ENCODE peak calls at places on chromosomes 6 and 20, in eight cellular contexts. R is C1 segment of cervical spinal cord, C is activated T-cell treated with anti-CD3 and anti-CD28 coated beads for 1 hour, Z is stomach, O is NCI-H2081, X is COR-L47, P is HCT116, M is left cardiac atrium. T is an unnamed sample.

GRCh38 chr6:146913842-146914562 is 290.2 kb upstream of the STXBP5 start:
- DNase-seq in X (no peak), M (peak; percentile 72), P (peak; percentile 82), Z (peak; percentile 28), C (no peak), R (peak; percentile 25), O (no peak), T (peak; percentile 42)

GRCh38 chr20:59836768-59837167 is 96.7 kb downstream of the SYCP2 start:
- DNase-seq in P (no peak), O (no peak), M (no peak), R (no peak), X (no peak), C (no peak), Z (no peak), T (no peak)

GRCh38 chr6:134161036-134161435 is 108.6 kb upstream of the SLC2A12 start:
- DNase-seq in M (no peak), Z (no peak), R (no peak), P (no peak), O (no peak), X (no peak), C (no peak), T (no peak)

GRCh38 chr6:6005467-6006427 is 978 bp downstream of the NRN1 start:
- DNase-seq in R (no peak), Z (no peak), O (no peak), C (no peak), X (no peak), M (no peak), P (no peak), T (no peak)

GRCh38 chr20:15196580-15197255 is 859.3 kb upstream of the FLRT3 start:
- DNase-seq in Z (no peak), P (no peak), X (no peak), R (no peak), O (no peak), M (no peak), C (no peak), T (no peak)

GRCh38 chr6:17519120-17519519 is 81.0 kb upstream of the FAM8A1 start:
- DNase-seq in P (no peak), Z (no peak), X (no peak), R (no peak), M (no peak), C (no peak), O (no peak), T (no peak)

GRCh38 chr6:127952831-127953230 is 52.0 kb upstream of the THEMIS start:
- DNase-seq in Z (no peak), R (no peak), M (no peak), O (no peak), X (no peak), C (no peak), P (no peak), T (no peak)

GRCh38 chr6:90393232-90393884 is 96.7 kb upstream of the BACH2 start:
- DNase-seq in C (peak; percentile 51), P (peak; percentile 41), Z (peak; percentile 53), R (peak; percentile 37), M (peak; percentile 47), X (peak; percentile 58), O (peak; percentile 46), T (peak; percentile 46)

GRCh38 chr20:63858393-63859165 is 2.7 kb upstream of the ABHD16B start:
- DNase-seq in M (peak; percentile 64), Z (no peak), R (no peak), P (no peak), O (no peak), X (peak; percentile 15), C (no peak), T (no peak)

GRCh38 chr6:130675072-130675471 is 152.1 kb upstream of the SMLR1 start:
- DNase-seq in Z (peak; percentile 34), R (no peak), P (no peak), M (no peak), O (peak; percentile 0), C (no peak), X (no peak), T (no peak)

GRCh38 chr6:19599813-19600464 is 237.2 kb upstream of the ID4 start:
- DNase-seq in O (no peak), Z (no peak), P (no peak), M (no peak), C (no peak), R (no peak), X (no peak), T (no peak)

GRCh38 chr6:19866900-19867627 is 29.9 kb downstream of the ID4 start:
- DNase-seq in O (no peak), M (no peak), P (peak; percentile 71), R (no peak), Z (no peak), X (no peak), C (no peak), T (no peak)

GRCh38 chr6:42507901-42508300 is 55.9 kb upstream of the UBR2 start:
- DNase-seq in O (no peak), M (no peak), R (no peak), X (no peak), C (no peak), Z (no peak), P (no peak), T (no peak)

GRCh38 chr6:51841656-51842055 is 245.8 kb downstream of the PKHD1 start:
- DNase-seq in Z (no peak), C (no peak), M (no peak), P (no peak), R (no peak), O (no peak), X (no peak), T (no peak)

GRCh38 chr6:130202782-130203181 is 20.0 kb downstream of the SAMD3 start:
- DNase-seq in Z (no peak), M (no peak), C (no peak), P (no peak), X (no peak), R (no peak), O (no peak), T (no peak)

GRCh38 chr6:39836621-39837020 is 44.4 kb downstream of the DAAM2 start:
- DNase-seq in Z (no peak), X (no peak), C (no peak), O (no peak), P (no peak), M (no peak), R (no peak), T (no peak)

GRCh38 chr6:104161960-104162669 is 697.6 kb downstream of the HACE1 start:
- DNase-seq in P (peak; percentile 10), M (no peak), C (no peak), O (no peak), R (no peak), X (no peak), Z (no peak), T (no peak)

GRCh38 chr20:45910670-45911485 is 1.1 kb downstream of the PLTP start:
- DNase-seq in O (peak; percentile 49), M (peak; percentile 97), C (peak; percentile 78), P (peak; percentile 96), R (peak; percentile 91), Z (peak; percentile 99), X (no peak), T (peak; percentile 76)

GRCh38 chr20:24546232-24546892 is 76.9 kb downstream of the SYNDIG1 start:
- DNase-seq in O (no peak), X (no peak), M (no peak), P (no peak), R (no peak), Z (no peak), C (no peak), T (no peak)

GRCh38 chr6:116779569-116780164 is 14.1 kb upstream of the FAM162B start:
- DNase-seq in M (no peak), P (peak; percentile 28), Z (no peak), X (no peak), R (no peak), O (peak; percentile 16), C (no peak), T (no peak)

GRCh38 chr6:112683926-112684325 is 336.8 kb downstream of the RFPL4B start:
- DNase-seq in P (no peak), R (no peak), O (no peak), Z (no peak), X (no peak), C (no peak), M (no peak), T (no peak)

GRCh38 chr6:106642476-106642875 is 13.1 kb downstream of the QRSL1 start:
- DNase-seq in O (no peak), X (no peak), C (no peak), Z (no peak), R (no peak), P (no peak), M (no peak), T (no peak)

GRCh38 chr6:25017932-25018581 is 82.3 kb upstream of the RIPOR2 start:
- DNase-seq in M (peak; percentile 58), P (peak; percentile 53), C (peak; percentile 70), Z (peak; percentile 86), X (peak; percentile 30), R (no peak), O (peak; percentile 34), T (no peak)

GRCh38 chr20:55415567-55416142 is 589.7 kb downstream of the CBLN4 start:
- DNase-seq in X (peak; percentile 15), R (no peak), M (no peak), P (no peak), C (no peak), Z (no peak), O (peak; percentile 46), T (no peak)

GRCh38 chr20:3874194-3874824 is 14.9 kb upstream of the PANK2 start:
- DNase-seq in O (no peak), R (no peak), X (no peak), C (no peak), M (no peak), P (no peak), Z (no peak), T (no peak)

GRCh38 chr6:90676516-90676915 is 89.6 kb upstream of the MAP3K7 start:
- DNase-seq in R (no peak), C (no peak), X (no peak), O (no peak), Z (no peak), M (no peak), P (no peak), T (no peak)

GRCh38 chr20:32649697-32650471 is 23.9 kb downstream of the C20orf203 start:
- DNase-seq in Z (no peak), X (no peak), M (no peak), O (no peak), P (no peak), R (no peak), C (no peak), T (no peak)

GRCh38 chr20:58342104-58342945 is 32.8 kb downstream of the RAB22A start:
- DNase-seq in Z (no peak), P (no peak), C (no peak), M (no peak), X (no peak), O (no peak), R (no peak), T (no peak)

GRCh38 chr20:57514273-57514751 is 10.6 kb downstream of the CTCFL start:
- DNase-seq in O (peak; percentile 50), X (peak; percentile 37), P (peak; percentile 58), C (no peak), R (peak; percentile 29), M (peak; percentile 73), Z (peak; percentile 76), T (peak; percentile 71)

GRCh38 chr6:136274062-136274461 is 15.6 kb downstream of the BCLAF1 start:
- DNase-seq in X (no peak), P (no peak), M (no peak), O (no peak), R (no peak), Z (no peak), C (no peak), T (no peak)

GRCh38 chr6:165988306-165988756 is 179.3 kb downstream of the TBXT start:
- DNase-seq in R (no peak), C (no peak), P (no peak), X (no peak), O (no peak), M (no peak), Z (no peak), T (no peak)

GRCh38 chr6:78701407-78701806 is 165.9 kb upstream of the IRAK1BP1 start:
- DNase-seq in R (no peak), Z (no peak), C (no peak), O (no peak), P (no peak), M (no peak), X (no peak), T (no peak)

GRCh38 chr6:154548130-154548830 is 37.8 kb upstream of the CNKSR3 start:
- DNase-seq in Z (peak; percentile 49), C (no peak), O (no peak), R (peak; percentile 8), M (peak; percentile 53), P (no peak), X (no peak), T (no peak)

GRCh38 chr6:136803589-136803988 is 11.3 kb upstream of the MAP3K5 start:
- DNase-seq in R (no peak), X (no peak), Z (no peak), P (no peak), O (no peak), C (no peak), M (no peak), T (no peak)

T was measured in hippocampal formation.